ENCODE peak calls at places on chromosomes 12 and 14, in eight cellular contexts. Q, I, X, N, K, C, P and J are unnamed samples.

GRCh38 chr14:105043656-105044055 is 21.6 kb downstream of the GPR132 start:
- DNase-seq in Q (no peak), N (no peak), K (no peak), X (no peak), I (no peak), P (no peak), C (no peak), J (no peak)

GRCh38 chr14:52808101-52808500 is 16.7 kb upstream of the GNPNAT1 start:
- DNase-seq in N (no peak), I (no peak), K (no peak), X (no peak), C (no peak), Q (no peak), P (no peak), J (no peak)

GRCh38 chr12:57130941-57131340 is 2.7 kb downstream of the LRP1 start:
- DNase-seq in I (no peak), Q (no peak), C (no peak), X (no peak), P (no peak), N (no peak), K (no peak), J (no peak)

GRCh38 chr14:103723176-103724081 is 7.8 kb downstream of the ZFYVE21 start:
- DNase-seq in Q (no peak), X (no peak), I (no peak), C (no peak), N (no peak), P (no peak), K (no peak), J (no peak)

GRCh38 chr14:76261371-76261811 is 109.7 kb downstream of the GPATCH2L start:
- DNase-seq in N (no peak), X (no peak), P (no peak), K (no peak), Q (peak; percentile 53), C (no peak), I (no peak), J (no peak)

GRCh38 chr12:118979763-118980406 is 1.5 kb upstream of the SRRM4 start:
- DNase-seq in I (peak; percentile 60), C (peak; percentile 43), Q (peak; percentile 42), P (no peak), N (peak; percentile 70), K (peak; percentile 4), X (peak; percentile 77), J (no peak)

GRCh38 chr14:33259764-33260163 is 321.1 kb downstream of the NPAS3 start:
- DNase-seq in I (no peak), C (no peak), K (no peak), N (no peak), P (no peak), X (no peak), Q (no peak), J (no peak)

GRCh38 chr12:70052931-70053497 is 190.2 kb upstream of the CNOT2 start:
- DNase-seq in K (peak; percentile 70), P (no peak), Q (peak; percentile 91), C (no peak), X (no peak), N (no peak), I (peak; percentile 68), J (no peak)

GRCh38 chr12:12927211-12928079 is 24.5 kb downstream of the GPRC5D start:
- DNase-seq in N (peak; percentile 65), P (peak; percentile 60), I (peak; percentile 81), C (no peak), Q (peak; percentile 61), K (no peak), X (no peak), J (peak; percentile 39)

GRCh38 chr12:96136720-96137378 is 57.3 kb upstream of the ELK3 start:
- DNase-seq in X (no peak), P (no peak), Q (peak; percentile 29), C (no peak), K (peak; percentile 17), N (no peak), I (peak; percentile 22), J (no peak)

GRCh38 chr12:119868992-119869391 is 8.1 kb downstream of the CIT start:
- DNase-seq in Q (peak; percentile 26), K (no peak), N (no peak), I (no peak), X (no peak), P (no peak), C (no peak), J (no peak)

GRCh38 chr12:48061943-48062719 is 43.7 kb downstream of the SENP1 start:
- DNase-seq in I (no peak), Q (no peak), C (no peak), N (no peak), X (no peak), K (no peak), P (no peak), J (no peak)

GRCh38 chr14:88983755-88984154 is 159.3 kb downstream of the TTC8 start:
- DNase-seq in Q (peak; percentile 95), P (no peak), I (peak; percentile 97), K (no peak), C (no peak), X (no peak), N (no peak), J (no peak)

GRCh38 chr12:96720363-96720705 is 186.7 kb upstream of the NEDD1 start:
- DNase-seq in P (no peak), N (no peak), Q (no peak), I (no peak), C (peak; percentile 26), K (no peak), X (peak; percentile 43), J (peak; percentile 7)